ENCODE peak calls at places on chromosomes 3 and 15, in nine cellular contexts. One of them, this sample, is unnamed.

GRCh38 chr15:98549741-98550140 is 98.6 kb upstream of the IGF1R start:
- DNase-seq in esophagus muscularis mucosa: no peak
- DNase-seq in GM13976: no peak
- DNase-seq in activated B cell treated with CpG ODN at 0.5 μM for 24 hours: no peak
- DNase-seq in GM10248: no peak
- DNase-seq in colonic mucosa: no peak
- DNase-seq in foreskin fibroblast: no peak
- DNase-seq in WTC11: no peak
- DNase-seq in right atrium auricular region: no peak
- DNase-seq in this sample: no peak

GRCh38 chr15:77118787-77119410 is 48.0 kb upstream of the TSPAN3 start:
- DNase-seq in activated B cell treated with CpG ODN at 0.5 μM for 24 hours: no peak
- DNase-seq in esophagus muscularis mucosa: peak
- DNase-seq in foreskin fibroblast: peak
- DNase-seq in WTC11: no peak
- DNase-seq in GM10248: peak
- DNase-seq in GM13976: peak
- DNase-seq in colonic mucosa: peak
- DNase-seq in right atrium auricular region: no peak
- DNase-seq in this sample: no peak

GRCh38 chr3:45659661-45660566 is 29.3 kb upstream of the SACM1L start:
- DNase-seq in right atrium auricular region: peak
- DNase-seq in foreskin fibroblast: peak
- DNase-seq in GM13976: peak
- DNase-seq in GM10248: peak
- DNase-seq in WTC11: peak
- DNase-seq in colonic mucosa: peak
- DNase-seq in esophagus muscularis mucosa: no peak
- DNase-seq in activated B cell treated with CpG ODN at 0.5 μM for 24 hours: peak
- DNase-seq in this sample: no peak

GRCh38 chr3:194251891-194252560 is 99.1 kb downstream of the CPN2 start:
- DNase-seq in GM13976: no peak
- DNase-seq in colonic mucosa: no peak
- DNase-seq in right atrium auricular region: no peak
- DNase-seq in GM10248: no peak
- DNase-seq in activated B cell treated with CpG ODN at 0.5 μM for 24 hours: no peak
- DNase-seq in esophagus muscularis mucosa: no peak
- DNase-seq in WTC11: no peak
- DNase-seq in foreskin fibroblast: no peak
- DNase-seq in this sample: no peak

GRCh38 chr3:187507266-187507665 is 139.1 kb downstream of the RTP4 start:
- DNase-seq in activated B cell treated with CpG ODN at 0.5 μM for 24 hours: no peak
- DNase-seq in GM13976: no peak
- DNase-seq in WTC11: no peak
- DNase-seq in right atrium auricular region: no peak
- DNase-seq in colonic mucosa: no peak
- DNase-seq in GM10248: no peak
- DNase-seq in foreskin fibroblast: no peak
- DNase-seq in esophagus muscularis mucosa: no peak
- DNase-seq in this sample: no peak

GRCh38 chr3:152021951-152022461 is 148.6 kb downstream of the SUCNR1 start:
- DNase-seq in activated B cell treated with CpG ODN at 0.5 μM for 24 hours: no peak
- DNase-seq in right atrium auricular region: no peak
- DNase-seq in GM13976: no peak
- DNase-seq in GM10248: no peak
- DNase-seq in colonic mucosa: no peak
- DNase-seq in foreskin fibroblast: peak
- DNase-seq in WTC11: no peak
- DNase-seq in esophagus muscularis mucosa: no peak
- DNase-seq in this sample: no peak

GRCh38 chr3:36362216-36362615 is 18.1 kb upstream of the STAC start:
- DNase-seq in colonic mucosa: no peak
- DNase-seq in foreskin fibroblast: peak
- DNase-seq in WTC11: no peak
- DNase-seq in GM10248: no peak
- DNase-seq in GM13976: no peak
- DNase-seq in esophagus muscularis mucosa: no peak
- DNase-seq in right atrium auricular region: no peak
- DNase-seq in activated B cell treated with CpG ODN at 0.5 μM for 24 hours: no peak
- DNase-seq in this sample: no peak

GRCh38 chr3:24185738-24186384 is 240.8 kb downstream of the NR1D2 start:
- DNase-seq in activated B cell treated with CpG ODN at 0.5 μM for 24 hours: no peak
- DNase-seq in right atrium auricular region: no peak
- DNase-seq in esophagus muscularis mucosa: no peak
- DNase-seq in GM10248: peak
- DNase-seq in WTC11: peak
- DNase-seq in foreskin fibroblast: peak
- DNase-seq in GM13976: peak
- DNase-seq in colonic mucosa: peak
- DNase-seq in this sample: no peak

GRCh38 chr3:58003093-58003492 is 5.1 kb upstream of the FLNB start:
- DNase-seq in foreskin fibroblast: no peak
- DNase-seq in activated B cell treated with CpG ODN at 0.5 μM for 24 hours: no peak
- DNase-seq in esophagus muscularis mucosa: no peak
- DNase-seq in GM13976: no peak
- DNase-seq in colonic mucosa: no peak
- DNase-seq in WTC11: no peak
- DNase-seq in right atrium auricular region: no peak
- DNase-seq in GM10248: no peak
- DNase-seq in this sample: no peak

GRCh38 chr15:68106656-68107055 is 52.5 kb downstream of the PIAS1 start:
- DNase-seq in colonic mucosa: no peak
- DNase-seq in foreskin fibroblast: no peak
- DNase-seq in GM13976: no peak
- DNase-seq in esophagus muscularis mucosa: no peak
- DNase-seq in WTC11: no peak
- DNase-seq in activated B cell treated with CpG ODN at 0.5 μM for 24 hours: no peak
- DNase-seq in right atrium auricular region: no peak
- DNase-seq in GM10248: no peak
- DNase-seq in this sample: no peak

GRCh38 chr15:95416576-95416975 is 913.9 kb upstream of the NR2F2 start:
- DNase-seq in GM10248: no peak
- DNase-seq in colonic mucosa: no peak
- DNase-seq in right atrium auricular region: no peak
- DNase-seq in foreskin fibroblast: no peak
- DNase-seq in WTC11: no peak
- DNase-seq in GM13976: no peak
- DNase-seq in esophagus muscularis mucosa: no peak
- DNase-seq in activated B cell treated with CpG ODN at 0.5 μM for 24 hours: no peak
- DNase-seq in this sample: no peak

GRCh38 chr3:126132751-126133511 is 47.5 kb downstream of the ALDH1L1 start:
- DNase-seq in GM10248: no peak
- DNase-seq in activated B cell treated with CpG ODN at 0.5 μM for 24 hours: peak
- DNase-seq in WTC11: peak
- DNase-seq in GM13976: no peak
- DNase-seq in colonic mucosa: peak
- DNase-seq in esophagus muscularis mucosa: peak
- DNase-seq in foreskin fibroblast: peak
- DNase-seq in right atrium auricular region: no peak
- DNase-seq in this sample: peak

GRCh38 chr3:63864008-63864871 is 573 bp downstream of the ATXN7 start:
- DNase-seq in foreskin fibroblast: no peak
- DNase-seq in esophagus muscularis mucosa: peak
- DNase-seq in WTC11: peak
- DNase-seq in colonic mucosa: peak
- DNase-seq in right atrium auricular region: no peak
- DNase-seq in GM13976: peak
- DNase-seq in activated B cell treated with CpG ODN at 0.5 μM for 24 hours: peak
- DNase-seq in GM10248: peak
- DNase-seq in this sample: peak

GRCh38 chr15:37079726-37080125 is 20.6 kb downstream of the MEIS2 start:
- DNase-seq in foreskin fibroblast: no peak
- DNase-seq in activated B cell treated with CpG ODN at 0.5 μM for 24 hours: no peak
- DNase-seq in esophagus muscularis mucosa: no peak
- DNase-seq in WTC11: no peak
- DNase-seq in right atrium auricular region: no peak
- DNase-seq in colonic mucosa: no peak
- DNase-seq in GM10248: no peak
- DNase-seq in GM13976: no peak
- DNase-seq in this sample: no peak

GRCh38 chr3:149553781-149554451 is 79.4 kb downstream of the TM4SF4 start:
- DNase-seq in GM10248: no peak
- DNase-seq in right atrium auricular region: no peak
- DNase-seq in activated B cell treated with CpG ODN at 0.5 μM for 24 hours: no peak
- DNase-seq in esophagus muscularis mucosa: no peak
- DNase-seq in colonic mucosa: no peak
- DNase-seq in GM13976: no peak
- DNase-seq in WTC11: no peak
- DNase-seq in foreskin fibroblast: peak
- DNase-seq in this sample: no peak

GRCh38 chr3:190150681-190151080 is 30.0 kb upstream of the P3H2 start:
- DNase-seq in GM10248: no peak
- DNase-seq in esophagus muscularis mucosa: no peak
- DNase-seq in right atrium auricular region: no peak
- DNase-seq in WTC11: no peak
- DNase-seq in activated B cell treated with CpG ODN at 0.5 μM for 24 hours: no peak
- DNase-seq in colonic mucosa: no peak
- DNase-seq in GM13976: no peak
- DNase-seq in foreskin fibroblast: no peak
- DNase-seq in this sample: no peak

GRCh38 chr3:170909129-170909903 is 879 bp upstream of the EIF5A2 start:
- DNase-seq in WTC11: no peak
- DNase-seq in foreskin fibroblast: peak
- DNase-seq in GM13976: no peak
- DNase-seq in esophagus muscularis mucosa: no peak
- DNase-seq in GM10248: no peak
- DNase-seq in activated B cell treated with CpG ODN at 0.5 μM for 24 hours: no peak
- DNase-seq in right atrium auricular region: no peak
- DNase-seq in colonic mucosa: no peak
- DNase-seq in this sample: no peak

GRCh38 chr3:141482250-141482937 is 4.4 kb upstream of the RASA2 start:
- DNase-seq in WTC11: no peak
- DNase-seq in right atrium auricular region: no peak
- DNase-seq in colonic mucosa: no peak
- DNase-seq in foreskin fibroblast: peak
- DNase-seq in esophagus muscularis mucosa: no peak
- DNase-seq in GM10248: no peak
- DNase-seq in activated B cell treated with CpG ODN at 0.5 μM for 24 hours: no peak
- DNase-seq in GM13976: no peak
- DNase-seq in this sample: no peak

GRCh38 chr3:16817201-16817600 is 67.6 kb upstream of the PLCL2 start:
- DNase-seq in GM13976: no peak
- DNase-seq in GM10248: no peak
- DNase-seq in right atrium auricular region: no peak
- DNase-seq in esophagus muscularis mucosa: no peak
- DNase-seq in colonic mucosa: no peak
- DNase-seq in WTC11: no peak
- DNase-seq in foreskin fibroblast: no peak
- DNase-seq in activated B cell treated with CpG ODN at 0.5 μM for 24 hours: no peak
- DNase-seq in this sample: no peak
- TF ChIP-seq CTCF in GM13976: no peak
- TF ChIP-seq CTCF in GM10248: no peak
- TF ChIP-seq CTCF in right atrium auricular region: no peak
- TF ChIP-seq CTCF in esophagus muscularis mucosa: no peak
- TF ChIP-seq CTCF in colonic mucosa: no peak
- TF ChIP-seq CTCF in WTC11: no peak
- TF ChIP-seq CTCF in foreskin fibroblast: no peak
- TF ChIP-seq CTCF in activated B cell treated with CpG ODN at 0.5 μM for 24 hours: no peak
- TF ChIP-seq CTCF in this sample: no peak

GRCh38 chr3:51106242-51106876 is 278.7 kb upstream of the MANF start:
- DNase-seq in esophagus muscularis mucosa: no peak
- DNase-seq in right atrium auricular region: no peak
- DNase-seq in GM13976: no peak
- DNase-seq in colonic mucosa: no peak
- DNase-seq in activated B cell treated with CpG ODN at 0.5 μM for 24 hours: no peak
- DNase-seq in GM10248: no peak
- DNase-seq in foreskin fibroblast: no peak
- DNase-seq in WTC11: no peak
- DNase-seq in this sample: no peak

GRCh38 chr3:51099794-51100542 is 285.1 kb upstream of the MANF start:
- DNase-seq in WTC11: peak
- DNase-seq in right atrium auricular region: no peak
- DNase-seq in GM13976: peak
- DNase-seq in esophagus muscularis mucosa: no peak
- DNase-seq in GM10248: peak
- DNase-seq in colonic mucosa: peak
- DNase-seq in foreskin fibroblast: peak
- DNase-seq in activated B cell treated with CpG ODN at 0.5 μM for 24 hours: no peak
- DNase-seq in this sample: no peak

GRCh38 chr3:51100543-51100851 is 284.6 kb upstream of the MANF start:
- DNase-seq in right atrium auricular region: no peak
- DNase-seq in activated B cell treated with CpG ODN at 0.5 μM for 24 hours: no peak
- DNase-seq in WTC11: no peak
- DNase-seq in GM10248: no peak
- DNase-seq in esophagus muscularis mucosa: no peak
- DNase-seq in colonic mucosa: no peak
- DNase-seq in foreskin fibroblast: no peak
- DNase-seq in GM13976: no peak
- DNase-seq in this sample: no peak
- TF ChIP-seq CTCF in right atrium auricular region: no peak
- TF ChIP-seq CTCF in activated B cell treated with CpG ODN at 0.5 μM for 24 hours: no peak
- TF ChIP-seq CTCF in WTC11: peak
- TF ChIP-seq CTCF in GM10248: no peak
- TF ChIP-seq CTCF in esophagus muscularis mucosa: no peak
- TF ChIP-seq CTCF in colonic mucosa: no peak
- TF ChIP-seq CTCF in foreskin fibroblast: no peak
- TF ChIP-seq CTCF in GM13976: no peak
- TF ChIP-seq CTCF in this sample: no peak

DNA sequence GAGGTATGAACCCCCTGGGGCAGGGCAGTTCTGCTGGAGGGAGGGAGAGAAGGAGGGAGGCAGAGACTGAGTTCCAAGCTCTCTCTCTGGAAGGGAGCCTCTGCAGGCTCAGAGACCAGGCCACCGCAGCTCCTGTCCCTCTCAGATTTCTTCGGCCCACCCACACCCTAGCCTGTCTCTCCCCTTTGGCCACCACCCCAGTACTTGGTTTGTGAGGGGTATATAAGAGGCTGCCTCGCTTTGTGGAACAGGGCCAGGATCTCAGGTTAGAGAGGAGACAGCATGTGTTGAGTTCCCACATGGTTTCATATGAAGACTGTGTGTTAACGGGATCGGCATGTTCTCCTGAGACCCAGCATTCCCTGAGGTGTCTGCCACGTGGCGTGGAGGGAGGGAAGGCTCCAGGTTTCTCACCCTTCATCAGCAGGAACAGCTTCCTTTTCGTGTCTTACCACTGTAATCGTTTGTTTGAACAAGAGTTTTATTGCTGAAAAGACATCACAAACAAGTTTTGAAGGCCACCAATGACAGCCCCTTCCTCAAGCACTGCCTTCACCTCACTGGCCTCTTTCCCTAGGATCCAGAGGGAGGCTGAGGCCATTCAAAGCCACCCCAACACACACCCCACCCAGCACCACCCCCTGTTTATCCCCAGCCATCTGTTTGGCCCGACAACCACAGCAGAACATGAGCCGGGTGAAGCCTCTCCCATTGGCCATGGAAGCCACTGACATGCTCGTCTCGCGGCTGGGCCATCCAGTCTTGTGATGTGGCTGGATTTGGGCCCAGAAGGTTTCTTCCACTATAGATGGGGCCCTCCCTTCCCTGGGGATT is 9.8 kb downstream of the BHLHE40 start:
- DNase-seq in right atrium auricular region: peak
- DNase-seq in esophagus muscularis mucosa: peak
- DNase-seq in foreskin fibroblast: no peak
- DNase-seq in colonic mucosa: peak
- DNase-seq in GM10248: no peak
- DNase-seq in WTC11: no peak
- DNase-seq in activated B cell treated with CpG ODN at 0.5 μM for 24 hours: no peak
- DNase-seq in GM13976: peak
- DNase-seq in this sample: no peak
- TF ChIP-seq CTCF in right atrium auricular region: no peak
- TF ChIP-seq CTCF in esophagus muscularis mucosa: no peak
- TF ChIP-seq CTCF in foreskin fibroblast: no peak
- TF ChIP-seq CTCF in colonic mucosa: no peak
- TF ChIP-seq CTCF in GM10248: no peak
- TF ChIP-seq CTCF in WTC11: no peak
- TF ChIP-seq CTCF in activated B cell treated with CpG ODN at 0.5 μM for 24 hours: no peak
- TF ChIP-seq CTCF in GM13976: no peak
- TF ChIP-seq CTCF in this sample: no peak

GRCh38 chr15:58070801-58071418 is 5.4 kb upstream of the ALDH1A2 start:
- DNase-seq in colonic mucosa: peak
- DNase-seq in activated B cell treated with CpG ODN at 0.5 μM for 24 hours: no peak
- DNase-seq in right atrium auricular region: peak
- DNase-seq in esophagus muscularis mucosa: no peak
- DNase-seq in foreskin fibroblast: peak
- DNase-seq in WTC11: peak
- DNase-seq in GM10248: peak
- DNase-seq in GM13976: peak
- DNase-seq in this sample: peak
- TF ChIP-seq CTCF in colonic mucosa: peak
- TF ChIP-seq CTCF in activated B cell treated with CpG ODN at 0.5 μM for 24 hours: peak
- TF ChIP-seq CTCF in right atrium auricular region: peak
- TF ChIP-seq CTCF in esophagus muscularis mucosa: peak
- TF ChIP-seq CTCF in foreskin fibroblast: peak
- TF ChIP-seq CTCF in WTC11: peak
- TF ChIP-seq CTCF in GM10248: peak
- TF ChIP-seq CTCF in GM13976: peak
- TF ChIP-seq CTCF in this sample: peak